ENCODE peak calls at places on chromosomes 4 and X, in four cellular contexts. H is mesenchymal stem cell, P is A549, Q is stomach. M is an unnamed sample.

GRCh38 chr4:182871616-182872015 is 45.6 kb downstream of the DCTD start:
- DNase-seq in Q (no peak), H (no peak), P (no peak), M (no peak)

GRCh38 chrX:121958886-121959285 is 911.5 kb downstream of the GLUD2 start:
- DNase-seq in H (no peak), P (no peak), Q (no peak), M (no peak)

GRCh38 chr4:147924604-147925412 is 192.9 kb downstream of the ARHGAP10 start:
- DNase-seq in H (peak), P (peak), Q (peak), M (no peak)

GRCh38 chrX:116863029-116863428 is 400.3 kb upstream of the CT83 start:
- DNase-seq in Q (no peak), H (no peak), P (no peak), M (no peak)

GRCh38 chr4:150582881-150583286 is 933 bp downstream of the MAB21L2 start:
- DNase-seq in Q (no peak), H (peak), P (no peak), M (no peak)

GRCh38 chrX:44974462-44974861 is 101.5 kb downstream of the KDM6A start:
- DNase-seq in Q (no peak), P (peak), H (peak), M (no peak)

GRCh38 chr4:113290666-113291065 is 241.2 kb downstream of the ANK2 start:
- DNase-seq in P (no peak), H (no peak), Q (no peak), M (no peak)

GRCh38 chr4:155809835-155810234 is 51.0 kb downstream of the GUCY1B1 start:
- DNase-seq in Q (no peak), H (peak), P (peak), M (peak)

GRCh38 chr4:98055800-98056501 is 87.3 kb downstream of the STPG2 start:
- DNase-seq in H (no peak), Q (no peak), P (no peak), M (no peak)

GRCh38 chr4:152436384-152436783 is 99.5 kb downstream of the FBXW7 start:
- DNase-seq in P (no peak), H (no peak), Q (no peak), M (no peak)

GRCh38 chr4:156962069-156962377 is 9.6 kb downstream of the PDGFC start:
- DNase-seq in Q (no peak), P (no peak), H (no peak), M (no peak)

GRCh38 chrX:16633754-16634153 is 16.2 kb upstream of the S100G start:
- DNase-seq in P (no peak), H (peak), Q (no peak), M (no peak)

GRCh38 chr4:1793496-1793840 is 375 bp downstream of the FGFR3 start:
- DNase-seq in P (peak), Q (peak), H (peak), M (peak)

GRCh38 chr4:76637704-76638361 is 202.8 kb downstream of the SHROOM3 start:
- DNase-seq in H (no peak), Q (no peak), P (no peak), M (no peak)

GRCh38 chr4:166146806-166147540 is 273.9 kb downstream of the TLL1 start:
- DNase-seq in H (no peak), P (no peak), Q (no peak), M (no peak)

GRCh38 chrX:155134255-155134654 is 62.9 kb downstream of the BRCC3 start:
- DNase-seq in H (no peak), P (no peak), Q (no peak), M (no peak)

GRCh38 chrX:109472939-109473713 is 8.8 kb downstream of the GUCY2F start:
- DNase-seq in P (no peak), Q (no peak), H (no peak), M (peak)

GRCh38 chrX:104668550-104668949 is 102.6 kb downstream of the IL1RAPL2 start:
- DNase-seq in Q (no peak), H (peak), P (peak), M (peak)

DNA sequence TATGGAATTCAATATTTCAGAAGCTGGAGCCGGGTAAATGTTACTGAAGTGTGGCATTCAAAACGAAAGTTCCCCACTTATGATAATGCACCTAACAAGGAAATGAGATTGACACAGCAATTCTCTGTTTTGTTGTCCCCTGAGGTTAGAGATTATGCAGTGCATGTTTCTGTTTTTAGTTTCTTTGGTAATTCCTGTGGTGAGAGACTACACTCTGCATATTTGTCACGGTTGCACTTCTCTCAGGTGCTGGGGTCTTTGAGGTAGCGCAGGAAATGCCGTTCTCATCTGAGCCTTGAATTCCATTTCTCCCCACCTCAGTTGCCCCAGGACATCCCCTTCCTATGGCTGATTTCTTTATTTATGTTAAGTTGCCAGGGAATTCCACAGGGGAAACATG is 15.3 kb upstream of the BEND4 start:
- DNase-seq in P (no peak), Q (no peak), H (no peak), M (no peak)
- H3K4me3 ChIP-seq in P (no peak), Q (no peak), H (no peak), M (no peak)

GRCh38 chr4:80185787-80186548 is 11.3 kb upstream of the PRDM8 start:
- DNase-seq in H (peak), P (no peak), Q (no peak), M (no peak)
- H3K4me3 ChIP-seq in H (peak), P (no peak), Q (peak), M (no peak)

DNA sequence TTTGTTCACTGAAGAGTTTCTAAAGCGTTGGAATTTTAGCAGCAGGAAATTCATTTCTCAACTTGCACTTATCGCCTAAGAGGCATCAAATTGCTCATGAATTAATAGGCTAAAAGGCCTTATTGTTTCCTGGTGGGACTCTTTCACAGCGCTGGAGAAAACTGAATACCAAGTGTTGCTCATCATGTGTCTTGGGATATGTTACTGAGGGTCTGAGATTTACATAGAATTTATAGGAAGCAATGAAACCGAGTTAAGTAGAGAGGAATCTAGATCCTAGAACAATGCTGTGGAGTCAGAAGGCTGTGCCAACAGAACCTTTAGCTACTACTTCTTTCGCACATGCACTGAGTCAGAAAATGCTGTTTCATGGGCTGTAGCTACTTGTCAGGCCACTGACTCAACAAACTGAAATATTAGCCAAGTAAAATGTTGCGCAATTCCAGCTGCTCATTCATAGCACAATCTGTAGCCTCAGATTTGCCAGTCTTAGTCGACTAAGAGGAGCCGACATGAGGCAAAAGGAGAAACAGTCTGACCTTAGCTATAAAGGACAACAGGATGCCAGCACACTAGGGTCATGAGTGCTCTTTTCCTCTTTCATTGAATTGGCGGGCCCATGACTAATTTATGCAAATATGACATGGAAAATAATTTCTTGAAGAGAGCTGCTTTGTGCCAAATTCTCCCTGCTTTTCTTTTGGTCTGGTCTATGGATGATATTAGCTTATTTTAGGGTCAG is 35.9 kb upstream of the CXCL8 start:
- DNase-seq in H (peak), Q (peak), P (peak), M (no peak)
- H3K4me3 ChIP-seq in H (no peak), Q (no peak), P (no peak), M (no peak)

GRCh38 chr4:110480031-110480549 is 4.1 kb downstream of the ENPEP start:
- DNase-seq in H (peak), P (no peak), Q (no peak), M (no peak)
- H3K4me3 ChIP-seq in H (no peak), P (no peak), Q (no peak), M (no peak)

GRCh38 chr4:15670576-15670975 is 11.1 kb upstream of the FAM200B start:
- DNase-seq in P (no peak), H (no peak), Q (no peak), M (no peak)
- H3K4me3 ChIP-seq in P (no peak), H (no peak), Q (no peak), M (no peak)

GRCh38 chr4:184955636-184956035 is 62.7 kb upstream of the HELT start:
- DNase-seq in H (no peak), Q (no peak), P (no peak), M (no peak)
- H3K4me3 ChIP-seq in H (no peak), Q (no peak), P (no peak), M (no peak)

GRCh38 chrX:11755724-11756123 is 2.3 kb upstream of the MSL3 start:
- DNase-seq in P (no peak), H (no peak), Q (no peak), M (no peak)

GRCh38 chrX:11754958-11755645 is 2.9 kb upstream of the MSL3 start:
- DNase-seq in H (no peak), P (peak), Q (no peak), M (no peak)

GRCh38 chrX:11757397-11757728 is 674 bp upstream of the MSL3 start:
- DNase-seq in P (no peak), H (no peak), Q (no peak), M (no peak)

GRCh38 chrX:11757729-11758399 is at the start of gene MSL3:
- DNase-seq in Q (peak), H (peak), P (peak), M (peak)

GRCh38 chrX:11756354-11757318 is 1.4 kb upstream of the MSL3 start:
- DNase-seq in H (peak), P (no peak), Q (no peak), M (no peak)
- H3K4me3 ChIP-seq in H (no peak), P (no peak), Q (peak), M (peak)

DNA sequence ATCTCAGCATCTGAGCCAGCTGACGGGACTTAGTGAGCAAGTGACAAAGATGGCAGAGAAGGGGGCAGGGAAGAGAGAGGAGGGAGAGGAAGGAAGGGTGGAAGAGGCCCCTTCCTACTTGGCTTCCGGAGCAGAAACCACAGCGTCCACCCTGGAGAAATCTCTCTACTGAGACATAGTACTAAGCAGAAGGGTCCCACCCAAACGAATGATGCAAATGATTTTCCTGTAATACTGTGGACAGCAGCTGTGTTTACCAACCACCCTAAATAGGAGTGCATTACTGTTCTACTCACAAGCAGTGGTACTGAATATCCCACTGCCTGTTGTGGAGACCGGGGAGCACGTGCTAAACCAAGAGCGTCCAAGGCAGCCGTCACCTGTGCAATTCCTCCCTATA is 29.4 kb downstream of the DTHD1 start:
- DNase-seq in H (no peak), P (no peak), Q (no peak), M (no peak)
- H3K4me3 ChIP-seq in H (no peak), P (no peak), Q (no peak), M (no peak)

M was measured in heart right ventricle.